ENCODE peak calls at places on chromosomes 4 and X, in seven cellular contexts. One of them, this sample, is unnamed.
A peak's percentile ranks its signal among the peaks of the same experiment; 100 is the strongest.

GRCh38 chr4:86968477-86969015 is 33.7 kb downstream of the AFF1 start:
- DNase-seq in cardiac muscle cell: no peak
- DNase-seq in tibial artery: no peak
- DNase-seq in left ventricle myocardium inferior: no peak
- DNase-seq in IMR-90: no peak
- DNase-seq in upper lobe of right lung: no peak
- DNase-seq in coronary artery: no peak
- DNase-seq in this sample: no peak

GRCh38 chr4:7328162-7328912 is 106.4 kb downstream of the PSAPL1 start:
- DNase-seq in cardiac muscle cell: no peak
- DNase-seq in tibial artery: peak; percentile 39
- DNase-seq in left ventricle myocardium inferior: no peak
- DNase-seq in IMR-90: no peak
- DNase-seq in upper lobe of right lung: peak; percentile 20
- DNase-seq in coronary artery: no peak
- DNase-seq in this sample: no peak

GRCh38 chrX:128927363-128927762 is 595.9 kb downstream of the SMARCA1 start:
- DNase-seq in cardiac muscle cell: no peak
- DNase-seq in tibial artery: no peak
- DNase-seq in left ventricle myocardium inferior: no peak
- DNase-seq in IMR-90: no peak
- DNase-seq in upper lobe of right lung: no peak
- DNase-seq in coronary artery: no peak
- DNase-seq in this sample: no peak

GRCh38 chr4:102612824-102613366 is 111.7 kb downstream of the NFKB1 start:
- DNase-seq in cardiac muscle cell: no peak
- DNase-seq in tibial artery: no peak
- DNase-seq in left ventricle myocardium inferior: no peak
- DNase-seq in IMR-90: no peak
- DNase-seq in upper lobe of right lung: no peak
- DNase-seq in coronary artery: no peak
- DNase-seq in this sample: no peak

GRCh38 chr4:169958629-169959028 is 67.6 kb downstream of the MFAP3L start:
- DNase-seq in cardiac muscle cell: no peak
- DNase-seq in tibial artery: no peak
- DNase-seq in left ventricle myocardium inferior: no peak
- DNase-seq in IMR-90: no peak
- DNase-seq in upper lobe of right lung: no peak
- DNase-seq in coronary artery: no peak
- DNase-seq in this sample: no peak

GRCh38 chr4:149161247-149161646 is 654.4 kb downstream of the IQCM start:
- DNase-seq in cardiac muscle cell: no peak
- DNase-seq in tibial artery: no peak
- DNase-seq in left ventricle myocardium inferior: no peak
- DNase-seq in IMR-90: peak; percentile 68
- DNase-seq in upper lobe of right lung: no peak
- DNase-seq in coronary artery: no peak
- DNase-seq in this sample: no peak

GRCh38 chr4:112357453-112357852 is 60.3 kb downstream of the ALPK1 start:
- DNase-seq in cardiac muscle cell: no peak
- DNase-seq in tibial artery: no peak
- DNase-seq in left ventricle myocardium inferior: no peak
- DNase-seq in IMR-90: no peak
- DNase-seq in upper lobe of right lung: no peak
- DNase-seq in coronary artery: no peak
- DNase-seq in this sample: no peak

GRCh38 chrX:21373637-21374162 is 518 bp upstream of the CNKSR2 start:
- DNase-seq in cardiac muscle cell: no peak
- DNase-seq in tibial artery: peak; percentile 62
- DNase-seq in left ventricle myocardium inferior: peak; percentile 40
- DNase-seq in IMR-90: no peak
- DNase-seq in upper lobe of right lung: peak; percentile 46
- DNase-seq in coronary artery: no peak
- DNase-seq in this sample: peak; percentile 34

GRCh38 chrX:155592331-155592730 is 20.4 kb downstream of the TMLHE start:
- DNase-seq in cardiac muscle cell: no peak
- DNase-seq in tibial artery: no peak
- DNase-seq in left ventricle myocardium inferior: no peak
- DNase-seq in IMR-90: no peak
- DNase-seq in upper lobe of right lung: no peak
- DNase-seq in coronary artery: no peak
- DNase-seq in this sample: no peak

GRCh38 chrX:72297953-72298730 is 7.6 kb downstream of the CITED1 start:
- DNase-seq in cardiac muscle cell: no peak
- DNase-seq in tibial artery: no peak
- DNase-seq in left ventricle myocardium inferior: no peak
- DNase-seq in IMR-90: no peak
- DNase-seq in upper lobe of right lung: no peak
- DNase-seq in coronary artery: no peak
- DNase-seq in this sample: no peak

GRCh38 chrX:130109429-130110378 is 593 bp downstream of the ELF4 start:
- DNase-seq in cardiac muscle cell: no peak
- DNase-seq in tibial artery: peak; percentile 73
- DNase-seq in left ventricle myocardium inferior: no peak
- DNase-seq in IMR-90: peak; percentile 27
- DNase-seq in upper lobe of right lung: no peak
- DNase-seq in coronary artery: no peak
- DNase-seq in this sample: no peak

GRCh38 chr4:30832652-30833051 is 112.5 kb downstream of the PCDH7 start:
- DNase-seq in cardiac muscle cell: no peak
- DNase-seq in tibial artery: no peak
- DNase-seq in left ventricle myocardium inferior: no peak
- DNase-seq in IMR-90: no peak
- DNase-seq in upper lobe of right lung: no peak
- DNase-seq in coronary artery: no peak
- DNase-seq in this sample: no peak

GRCh38 chr4:25310066-25310824 is 2.3 kb upstream of the ZCCHC4 start:
- DNase-seq in cardiac muscle cell: no peak
- DNase-seq in tibial artery: no peak
- DNase-seq in left ventricle myocardium inferior: no peak
- DNase-seq in IMR-90: no peak
- DNase-seq in upper lobe of right lung: no peak
- DNase-seq in coronary artery: no peak
- DNase-seq in this sample: no peak

GRCh38 chrX:30085571-30085970 is 129.8 kb upstream of the MAGEB2 start:
- DNase-seq in cardiac muscle cell: no peak
- DNase-seq in tibial artery: no peak
- DNase-seq in left ventricle myocardium inferior: no peak
- DNase-seq in IMR-90: no peak
- DNase-seq in upper lobe of right lung: no peak
- DNase-seq in coronary artery: no peak
- DNase-seq in this sample: no peak

GRCh38 chrX:125205084-125205917 is 114.4 kb upstream of the TEX13C start:
- DNase-seq in cardiac muscle cell: peak; percentile 74
- DNase-seq in tibial artery: peak; percentile 78
- DNase-seq in left ventricle myocardium inferior: peak; percentile 49
- DNase-seq in IMR-90: no peak
- DNase-seq in upper lobe of right lung: no peak
- DNase-seq in coronary artery: peak; percentile 81
- DNase-seq in this sample: peak; percentile 71
- TF ChIP-seq CTCF in cardiac muscle cell: no peak
- TF ChIP-seq CTCF in tibial artery: peak; percentile 26
- TF ChIP-seq CTCF in left ventricle myocardium inferior: no peak
- TF ChIP-seq CTCF in IMR-90: no peak
- TF ChIP-seq CTCF in upper lobe of right lung: no peak
- TF ChIP-seq CTCF in coronary artery: no peak
- TF ChIP-seq CTCF in this sample: no peak

GRCh38 chr4:179607003-179607402 is 2164.8 kb upstream of the AGA start:
- DNase-seq in cardiac muscle cell: no peak
- DNase-seq in tibial artery: no peak
- DNase-seq in left ventricle myocardium inferior: no peak
- DNase-seq in IMR-90: peak; percentile 30
- DNase-seq in upper lobe of right lung: no peak
- DNase-seq in coronary artery: no peak
- DNase-seq in this sample: no peak

GRCh38 chr4:179605196-179605595 is 2163.0 kb upstream of the AGA start:
- DNase-seq in cardiac muscle cell: no peak
- DNase-seq in tibial artery: no peak
- DNase-seq in left ventricle myocardium inferior: no peak
- DNase-seq in IMR-90: peak; percentile 92
- DNase-seq in upper lobe of right lung: no peak
- DNase-seq in coronary artery: no peak
- DNase-seq in this sample: no peak
- H3K27ac ChIP-seq in cardiac muscle cell: no peak overlapping the region
- H3K27ac ChIP-seq in tibial artery: no peak overlapping the region
- H3K27ac ChIP-seq in left ventricle myocardium inferior: no peak overlapping the region
- H3K27ac ChIP-seq in IMR-90: no peak overlapping the region
- H3K27ac ChIP-seq in upper lobe of right lung: no peak overlapping the region
- H3K27ac ChIP-seq in coronary artery: no peak overlapping the region
- H3K27ac ChIP-seq in this sample: no peak overlapping the region

GRCh38 chr4:166252487-166253402 is 379.7 kb downstream of the TLL1 start:
- DNase-seq in cardiac muscle cell: peak; percentile 38
- DNase-seq in tibial artery: no peak
- DNase-seq in left ventricle myocardium inferior: no peak
- DNase-seq in IMR-90: no peak
- DNase-seq in upper lobe of right lung: no peak
- DNase-seq in coronary artery: no peak
- DNase-seq in this sample: no peak
- TF ChIP-seq CTCF in cardiac muscle cell: peak; percentile 51
- TF ChIP-seq CTCF in tibial artery: peak; percentile 10
- TF ChIP-seq CTCF in left ventricle myocardium inferior: peak; percentile 65
- TF ChIP-seq CTCF in IMR-90: no peak
- TF ChIP-seq CTCF in upper lobe of right lung: peak; percentile 46
- TF ChIP-seq CTCF in coronary artery: no peak
- TF ChIP-seq CTCF in this sample: peak; percentile 26

GRCh38 chr4:151100517-151100916 is 1.1 kb downstream of the RPS3A start:
- DNase-seq in cardiac muscle cell: no peak
- DNase-seq in tibial artery: no peak
- DNase-seq in left ventricle myocardium inferior: no peak
- DNase-seq in IMR-90: no peak
- DNase-seq in upper lobe of right lung: no peak
- DNase-seq in coronary artery: no peak
- DNase-seq in this sample: no peak

GRCh38 chr4:151105454-151106032 is 6.1 kb downstream of the RPS3A start:
- DNase-seq in cardiac muscle cell: no peak
- DNase-seq in tibial artery: no peak
- DNase-seq in left ventricle myocardium inferior: no peak
- DNase-seq in IMR-90: no peak
- DNase-seq in upper lobe of right lung: no peak
- DNase-seq in coronary artery: no peak
- DNase-seq in this sample: no peak

GRCh38 chr4:151104621-151105020 is 5.2 kb downstream of the RPS3A start:
- DNase-seq in cardiac muscle cell: no peak
- DNase-seq in tibial artery: no peak
- DNase-seq in left ventricle myocardium inferior: no peak
- DNase-seq in IMR-90: no peak
- DNase-seq in upper lobe of right lung: no peak
- DNase-seq in coronary artery: no peak
- DNase-seq in this sample: no peak

GRCh38 chr4:151107063-151107462 is 7.6 kb downstream of the RPS3A start:
- DNase-seq in cardiac muscle cell: no peak
- DNase-seq in tibial artery: no peak
- DNase-seq in left ventricle myocardium inferior: no peak
- DNase-seq in IMR-90: no peak
- DNase-seq in upper lobe of right lung: no peak
- DNase-seq in coronary artery: no peak
- DNase-seq in this sample: no peak

DNA sequence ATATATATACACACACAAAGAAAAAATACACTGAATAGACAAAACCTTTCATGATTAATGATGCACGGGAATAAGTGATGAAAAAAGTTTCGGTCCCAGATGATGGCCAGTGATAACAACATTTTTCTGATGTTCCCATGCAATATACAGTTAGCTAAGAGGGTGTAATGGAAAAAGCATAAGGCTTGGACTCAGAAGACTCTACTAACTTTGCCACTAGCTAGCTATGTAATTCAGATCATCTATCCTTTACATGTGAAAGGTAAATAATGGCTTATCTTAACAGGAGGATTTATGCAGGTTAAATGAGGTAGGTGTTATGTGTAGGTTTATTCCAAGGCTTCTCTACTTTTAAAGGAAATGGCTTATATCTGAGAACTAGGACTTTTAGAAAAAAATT is 4.3 kb downstream of the RPS3A start:
- DNase-seq in cardiac muscle cell: no peak
- DNase-seq in tibial artery: no peak
- DNase-seq in left ventricle myocardium inferior: no peak
- DNase-seq in IMR-90: no peak
- DNase-seq in upper lobe of right lung: no peak
- DNase-seq in coronary artery: no peak
- DNase-seq in this sample: no peak
- H3K27ac ChIP-seq in cardiac muscle cell: peak overlapping the region; percentile 13
- H3K27ac ChIP-seq in tibial artery: no peak overlapping the region
- H3K27ac ChIP-seq in left ventricle myocardium inferior: no peak overlapping the region
- H3K27ac ChIP-seq in IMR-90: no peak overlapping the region
- H3K27ac ChIP-seq in upper lobe of right lung: no peak overlapping the region
- H3K27ac ChIP-seq in coronary artery: no peak overlapping the region
- H3K27ac ChIP-seq in this sample: no peak overlapping the region

DNA sequence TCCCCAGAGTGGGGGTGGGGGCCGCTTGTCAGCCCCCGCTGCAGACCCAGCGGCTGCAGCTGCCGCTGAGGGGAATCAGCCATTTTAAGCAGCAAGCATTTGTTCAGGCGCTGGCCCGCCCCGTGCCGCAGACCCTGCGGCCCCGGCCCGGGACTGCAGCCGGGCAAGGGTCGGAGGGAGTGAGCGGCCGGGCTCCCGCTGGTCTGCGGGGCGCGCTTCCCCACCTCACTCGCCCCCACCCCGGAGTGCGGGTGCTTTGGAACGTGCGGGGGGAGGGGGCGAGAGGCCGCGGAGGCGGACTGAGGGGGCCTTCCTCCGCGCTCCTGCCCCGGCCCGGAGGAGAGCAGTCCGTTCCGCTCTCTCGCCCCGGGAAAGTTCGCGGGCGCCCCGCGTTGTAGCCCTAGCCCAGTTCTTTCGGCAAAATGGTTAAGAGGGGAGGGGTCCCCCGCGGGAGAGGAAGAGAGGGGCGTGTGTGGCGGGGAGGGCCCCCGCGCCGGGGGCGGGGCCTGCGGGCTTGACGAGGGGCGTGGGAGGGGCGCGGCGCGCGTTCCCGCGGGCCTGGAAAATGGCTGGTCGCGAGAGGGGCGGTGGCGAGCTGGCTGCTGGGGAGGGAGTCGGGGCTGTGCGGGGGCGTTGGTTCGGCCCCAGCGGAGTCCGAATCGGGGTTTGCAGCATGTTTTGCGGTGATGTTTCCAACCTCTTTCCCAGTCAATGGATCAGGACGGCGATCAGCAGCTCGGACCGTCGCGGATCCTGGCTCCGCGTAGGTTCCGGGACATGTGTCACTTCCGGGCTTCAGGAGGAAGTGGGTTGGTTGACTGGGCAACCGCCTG is 914 bp downstream of the ING2 start:
- DNase-seq in cardiac muscle cell: peak; percentile 93
- DNase-seq in tibial artery: peak; percentile 92
- DNase-seq in left ventricle myocardium inferior: peak; percentile 87
- DNase-seq in IMR-90: peak; percentile 84
- DNase-seq in upper lobe of right lung: peak; percentile 94
- DNase-seq in coronary artery: peak; percentile 93
- DNase-seq in this sample: peak; percentile 94
- TF ChIP-seq CTCF in cardiac muscle cell: no peak
- TF ChIP-seq CTCF in tibial artery: no peak
- TF ChIP-seq CTCF in left ventricle myocardium inferior: no peak
- TF ChIP-seq CTCF in IMR-90: no peak
- TF ChIP-seq CTCF in upper lobe of right lung: peak; percentile 4
- TF ChIP-seq CTCF in coronary artery: no peak
- TF ChIP-seq CTCF in this sample: no peak